ENCODE peak calls at places on chromosomes 6 and 20, in six cellular contexts. H, K, A, Q, N and T are unnamed samples.

GRCh38 chr6:34383171-34383631 is 9.3 kb downstream of the NUDT3 start:
- DNase-seq in N (no peak), Q (no peak), A (no peak), H (no peak), K (peak), T (no peak)

GRCh38 chr20:37303637-37304036 is 14.2 kb downstream of the MANBAL start:
- DNase-seq in K (no peak), Q (no peak), N (no peak), H (no peak), A (no peak), T (no peak)

GRCh38 chr6:74249658-74250057 is 553.7 kb downstream of the CD109 start:
- DNase-seq in Q (no peak), H (peak), K (peak), N (no peak), A (no peak), T (no peak)

GRCh38 chr6:40165036-40165709 is 230.9 kb upstream of the MOCS1 start:
- DNase-seq in H (no peak), Q (no peak), K (no peak), N (no peak), A (no peak), T (no peak)

GRCh38 chr20:24836041-24836533 is 113.0 kb upstream of the CST7 start:
- DNase-seq in H (no peak), A (no peak), Q (no peak), N (no peak), K (no peak), T (no peak)

GRCh38 chr6:73556796-73557195 is 36.0 kb upstream of the EEF1A1 start:
- DNase-seq in N (no peak), H (no peak), Q (no peak), K (no peak), A (no peak), T (peak)

GRCh38 chr20:46022411-46023147 is 6.4 kb upstream of the SLC12A5 start:
- DNase-seq in Q (peak), K (peak), N (peak), H (peak), A (peak), T (no peak)

GRCh38 chr6:64505312-64505711 is 869.7 kb downstream of the PHF3 start:
- DNase-seq in H (no peak), Q (no peak), N (no peak), A (no peak), K (no peak), T (peak)

GRCh38 chr20:54266844-54267243 is 59.0 kb downstream of the PFDN4 start:
- DNase-seq in N (no peak), A (no peak), K (no peak), Q (no peak), H (no peak), T (no peak)

GRCh38 chr20:62168890-62169435 is 13.9 kb upstream of the MTG2 start:
- DNase-seq in A (no peak), N (no peak), H (no peak), Q (no peak), K (no peak), T (no peak)

GRCh38 chr6:42226251-42227143 is 8.8 kb upstream of the MRPS10 start:
- DNase-seq in H (peak), N (no peak), K (peak), Q (no peak), A (no peak), T (no peak)

GRCh38 chr20:60001027-60001567 is 42.9 kb downstream of the CDH26 start:
- DNase-seq in Q (no peak), H (no peak), K (no peak), N (no peak), A (no peak), T (no peak)

GRCh38 chr6:42405025-42405424 is 46.7 kb downstream of the TRERF1 start:
- DNase-seq in K (peak), N (no peak), H (peak), Q (no peak), A (no peak), T (no peak)